ENCODE peak calls at places on chromosomes 1 and 21, in eight cellular contexts. J is PC-3, W is right cardiac atrium, N is left lung, P is GM23338, T is body of pancreas, B is lower lobe of right lung, U is upper lobe of left lung. S is an unnamed sample. For H3K4me1, the result is how much of the 10 kb centered on the place peaks cover.

GRCh38 chr1:20819818-20820217 is 32.7 kb upstream of the HP1BP3 start:
- ATAC-seq in B (no peak), N (no peak), T (no peak), W (no peak), P (peak), U (no peak), J (no peak), S (no peak)

GRCh38 chr1:116919802-116920201 is 10.1 kb downstream of the PTGFRN start:
- ATAC-seq in P (peak), T (peak), W (no peak), N (peak), B (no peak), J (no peak), U (no peak), S (no peak)

GRCh38 chr1:93079685-93080141 is 630 bp downstream of the MTF2 start:
- ATAC-seq in B (peak), N (peak), U (peak), W (peak), T (no peak), J (peak), P (peak), S (no peak)

GRCh38 chr1:25971882-25972180 is 26.0 kb downstream of the PAFAH2 start:
- ATAC-seq in W (no peak), B (no peak), J (no peak), N (no peak), U (no peak), P (no peak), T (no peak), S (no peak)

GRCh38 chr1:247441621-247442020 is 16.3 kb downstream of the OR2B11 start:
- ATAC-seq in J (no peak), B (no peak), P (no peak), U (no peak), N (no peak), T (no peak), W (no peak), S (no peak)

GRCh38 chr1:182589520-182589919 is 464 bp upstream of the RNASEL start:
- ATAC-seq in W (no peak), J (no peak), P (peak), U (no peak), N (no peak), T (no peak), B (no peak), S (no peak)

GRCh38 chr1:55060133-55060999 is 21.0 kb downstream of the PCSK9 start:
- ATAC-seq in B (no peak), U (no peak), N (no peak), T (no peak), J (no peak), P (no peak), W (no peak), S (no peak)

GRCh38 chr1:115456441-115456961 is 118.5 kb upstream of the NGF start:
- ATAC-seq in T (no peak), B (no peak), N (no peak), J (peak), P (no peak), U (no peak), W (peak), S (no peak)

GRCh38 chr1:114979278-114979891 is 50.2 kb upstream of the TSHB start:
- ATAC-seq in W (no peak), T (peak), N (peak), B (peak), U (peak), J (peak), P (peak), S (no peak)

GRCh38 chr1:88061106-88061829 is 622.8 kb upstream of the PKN2 start:
- ATAC-seq in N (peak), U (peak), B (peak), P (peak), T (peak), J (peak), W (peak), S (peak)

DNA sequence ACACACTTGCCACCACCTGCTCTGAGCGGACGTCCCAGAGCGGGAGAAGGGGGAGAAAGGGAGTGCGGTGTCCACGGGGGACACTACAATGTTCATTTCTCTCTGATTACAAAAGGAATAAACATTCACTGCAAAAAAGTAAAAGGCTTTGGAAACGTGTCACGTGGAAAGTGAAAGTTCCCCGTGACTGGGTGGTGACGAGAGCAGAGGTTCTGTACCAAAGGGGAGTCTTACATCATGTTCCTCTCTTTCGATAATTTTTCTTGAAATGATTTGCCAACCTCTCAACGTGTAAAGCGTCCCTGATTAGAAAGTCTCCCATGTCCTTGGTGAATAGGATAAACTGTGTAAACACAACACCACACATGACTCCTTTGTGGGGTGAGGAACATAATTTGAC is 22.0 kb upstream of the PRDM15 start:
- ATAC-seq in J (no peak), T (peak), P (no peak), U (peak), N (peak), B (peak), W (no peak), S (peak)
- H3K4me1 ChIP-seq in J (under half), T (under half), P (under half), U (under half), N (under half), B (under half), W (under half), S (under half)

GRCh38 chr1:21898326-21899155 is 38.6 kb downstream of the HSPG2 start:
- ATAC-seq in N (no peak), B (no peak), T (no peak), P (no peak), J (no peak), W (no peak), U (no peak), S (no peak)

GRCh38 chr1:21896652-21897532 is 40.2 kb downstream of the HSPG2 start:
- ATAC-seq in B (peak), N (peak), T (peak), W (peak), J (no peak), P (peak), U (peak), S (peak)

GRCh38 chr1:21896026-21896425 is 41.1 kb downstream of the HSPG2 start:
- ATAC-seq in W (peak), T (no peak), B (no peak), U (no peak), P (no peak), N (no peak), J (no peak), S (no peak)

GRCh38 chr1:21899267-21899810 is 37.8 kb downstream of the HSPG2 start:
- ATAC-seq in U (no peak), P (no peak), B (no peak), J (no peak), N (no peak), T (no peak), W (no peak), S (no peak)

GRCh38 chr1:21897844-21898243 is 39.3 kb downstream of the HSPG2 start:
- ATAC-seq in N (no peak), J (no peak), P (no peak), W (no peak), T (no peak), B (no peak), U (no peak), S (no peak)
- H3K4me1 ChIP-seq in N (under half), J (under half), P (under half), W (half or more), T (under half), B (half or more), U (half or more), S (half or more)

GRCh38 chr1:30750751-30751291 is 6.8 kb downstream of the LAPTM5 start:
- ATAC-seq in W (no peak), B (no peak), N (no peak), P (no peak), T (no peak), U (no peak), J (no peak), S (no peak)
- H3K4me1 ChIP-seq in W (under half), B (half or more), N (under half), P (under half), T (under half), U (under half), J (under half), S (under half)

GRCh38 chr1:166905930-166906329 is 29.9 kb upstream of the TADA1 start:
- ATAC-seq in W (no peak), N (peak), J (peak), T (no peak), B (no peak), U (peak), P (no peak), S (no peak)
- H3K4me1 ChIP-seq in W (under half), N (under half), J (under half), T (under half), B (under half), U (under half), P (under half), S (under half)

DNA sequence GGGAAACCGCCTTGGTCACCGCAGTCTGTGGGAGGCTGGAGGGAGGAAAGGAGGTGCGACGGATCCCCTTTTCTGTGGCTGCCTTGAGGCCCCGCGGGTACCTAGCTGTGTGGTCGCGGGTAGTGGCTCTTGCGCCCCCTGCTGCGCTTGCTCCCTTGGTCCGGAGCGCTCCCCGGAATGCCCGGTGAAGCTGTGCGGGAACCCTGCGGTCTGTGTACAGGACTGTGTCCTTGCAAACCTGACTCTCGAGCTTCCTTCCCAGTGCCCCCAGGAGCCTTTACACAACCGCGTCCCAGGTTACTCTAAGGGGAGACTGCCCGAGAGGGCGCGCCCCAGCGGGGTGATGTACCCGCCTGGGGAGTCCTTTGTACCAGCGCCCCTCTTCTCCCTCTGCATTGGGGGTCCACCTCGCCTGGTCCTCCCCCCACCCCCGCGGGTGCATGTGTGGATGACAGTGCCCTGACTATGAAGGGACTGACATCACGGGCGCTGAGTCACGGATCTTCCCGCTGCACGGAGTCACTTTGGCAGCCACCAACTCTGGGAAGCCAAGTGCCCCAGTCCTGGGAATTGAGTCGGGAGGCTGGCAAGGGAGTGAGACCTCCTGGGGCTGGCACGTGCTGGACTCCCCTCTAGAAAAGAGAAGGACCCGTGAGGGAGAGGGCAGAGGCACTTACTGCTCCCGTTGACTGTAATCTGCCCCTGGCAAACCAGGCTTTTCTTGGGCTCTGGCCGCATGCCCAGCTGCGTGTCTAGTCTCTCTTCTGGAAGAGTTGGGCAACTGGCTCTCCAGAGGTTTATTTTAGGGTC is 824 bp downstream of the IL6R start:
- ATAC-seq in W (peak), B (peak), U (peak), N (peak), J (peak), T (peak), P (peak), S (peak)
- H3K4me1 ChIP-seq in W (under half), B (half or more), U (under half), N (under half), J (under half), T (under half), P (under half), S (under half)

GRCh38 chr21:15053531-15053930 is 11.3 kb downstream of the NRIP1 start:
- ATAC-seq in W (no peak), J (peak), T (no peak), B (no peak), N (no peak), U (no peak), P (no peak), S (no peak)
- H3K4me1 ChIP-seq in W (under half), J (half or more), T (half or more), B (half or more), N (under half), U (under half), P (half or more), S (under half)

GRCh38 chr1:156667610-156667967 is 9.6 kb downstream of the NES start:
- ATAC-seq in W (peak), B (no peak), N (no peak), T (peak), J (no peak), P (no peak), U (peak), S (peak)
- H3K4me1 ChIP-seq in W (half or more), B (half or more), N (under half), T (under half), J (under half), P (half or more), U (half or more), S (under half)

GRCh38 chr21:34807881-34808568 is 139.2 kb downstream of the CLIC6 start:
- ATAC-seq in W (peak), T (peak), U (peak), J (peak), B (peak), N (peak), P (peak), S (peak)
- H3K4me1 ChIP-seq in W (under half), T (under half), U (under half), J (half or more), B (under half), N (under half), P (under half), S (under half)